ENCODE peak calls at places on chromosomes 3 and 15, in six cellular contexts. X, D, U, K, M and F are unnamed samples.
A peak's percentile ranks its signal among the peaks of the same experiment; 100 is the strongest.

GRCh38 chr3:62208385-62208784 is 165.0 kb downstream of the FEZF2 start:
- DNase-seq in X (no peak), D (no peak), U (no peak), K (no peak), M (no peak), F (no peak)

GRCh38 chr3:73783811-73784210 is 159.1 kb upstream of the PDZRN3 start:
- DNase-seq in X (no peak), D (no peak), U (no peak), K (no peak), M (no peak), F (no peak)

GRCh38 chr3:129663045-129663446 is 56.6 kb upstream of the PLXND1 start:
- DNase-seq in X (peak; percentile 74), D (no peak), U (no peak), K (no peak), M (no peak), F (no peak)

GRCh38 chr3:59265566-59265965 is 215.7 kb upstream of the CFAP20DC start:
- DNase-seq in X (no peak), D (no peak), U (no peak), K (no peak), M (no peak), F (no peak)

GRCh38 chr3:157700405-157700804 is 197.2 kb upstream of the VEPH1 start:
- DNase-seq in X (peak; percentile 17), D (no peak), U (no peak), K (no peak), M (no peak), F (no peak)

GRCh38 chr3:160485931-160486330 is 36.3 kb upstream of the TRIM59 start:
- DNase-seq in X (no peak), D (no peak), U (no peak), K (no peak), M (no peak), F (no peak)

GRCh38 chr3:187878776-187879524 is 133.7 kb upstream of the BCL6 start:
- DNase-seq in X (no peak), D (no peak), U (no peak), K (no peak), M (no peak), F (no peak)

GRCh38 chr3:189419022-189419421 is 212.2 kb upstream of the TP63 start:
- DNase-seq in X (no peak), D (no peak), U (no peak), K (no peak), M (no peak), F (no peak)

GRCh38 chr15:73683257-73683623 is 943 bp upstream of the CD276 start:
- DNase-seq in X (no peak), D (no peak), U (no peak), K (no peak), M (no peak), F (no peak)

GRCh38 chr15:82847703-82848102 is 38.3 kb downstream of the WHAMM start:
- DNase-seq in X (no peak), D (no peak), U (no peak), K (no peak), M (no peak), F (no peak)

GRCh38 chr15:67175643-67176071 is 78.8 kb downstream of the AAGAB start:
- DNase-seq in X (no peak), D (no peak), U (peak; percentile 77), K (no peak), M (peak; percentile 65), F (no peak)

GRCh38 chr15:65245096-65245849 is 34.0 kb upstream of the CILP start:
- DNase-seq in X (no peak), D (no peak), U (peak; percentile 36), K (no peak), M (no peak), F (no peak)

GRCh38 chr3:23241256-23241655 is 38.1 kb downstream of the UBE2E2 start:
- DNase-seq in X (no peak), D (no peak), U (no peak), K (no peak), M (no peak), F (no peak)

GRCh38 chr3:158531334-158531733 is 39.7 kb upstream of the MLF1 start:
- DNase-seq in X (peak; percentile 20), D (no peak), U (no peak), K (no peak), M (no peak), F (no peak)

GRCh38 chr3:99901200-99901926 is 83.7 kb downstream of the CMSS1 start:
- DNase-seq in X (peak; percentile 13), D (no peak), U (no peak), K (no peak), M (no peak), F (no peak)

GRCh38 chr15:44137750-44138149 is 57.3 kb downstream of the FRMD5 start:
- DNase-seq in X (peak; percentile 16), D (no peak), U (no peak), K (no peak), M (no peak), F (no peak)

GRCh38 chr3:113194747-113195400 is 16.5 kb upstream of the BOC start:
- DNase-seq in X (no peak), D (no peak), U (no peak), K (no peak), M (no peak), F (no peak)

GRCh38 chr3:37987315-37987697 is 3.3 kb upstream of the VILL start:
- DNase-seq in X (no peak), D (no peak), U (no peak), K (no peak), M (peak; percentile 50), F (no peak)

GRCh38 chr15:40112789-40113188 is 4.1 kb upstream of the BMF start:
- DNase-seq in X (no peak), D (no peak), U (no peak), K (no peak), M (no peak), F (no peak)

GRCh38 chr3:5021571-5022092 is 42.4 kb downstream of the BHLHE40 start:
- DNase-seq in X (no peak), D (no peak), U (no peak), K (no peak), M (no peak), F (no peak)

GRCh38 chr15:39461536-39462140 is 119.2 kb upstream of the THBS1 start:
- DNase-seq in X (no peak), D (no peak), U (no peak), K (no peak), M (no peak), F (no peak)

GRCh38 chr3:3068358-3068881 is 41.8 kb downstream of the IL5RA start:
- DNase-seq in X (no peak), D (no peak), U (no peak), K (no peak), M (no peak), F (no peak)

GRCh38 chr3:155026999-155027591 is 53.0 kb upstream of the MME start:
- DNase-seq in X (no peak), D (no peak), U (no peak), K (no peak), M (no peak), F (no peak)

GRCh38 chr15:67109141-67110034 is 44.0 kb downstream of the SMAD3 start:
- DNase-seq in X (no peak), D (no peak), U (peak; percentile 72), K (no peak), M (peak; percentile 54), F (peak; percentile 63)

GRCh38 chr3:71065764-71066013 is 517.8 kb downstream of the FOXP1 start:
- DNase-seq in X (no peak), D (no peak), U (no peak), K (no peak), M (no peak), F (no peak)

GRCh38 chr3:15289661-15290060 is 42.7 kb downstream of the SH3BP5 start:
- DNase-seq in X (no peak), D (no peak), U (no peak), K (no peak), M (no peak), F (no peak)

GRCh38 chr3:170809975-170810357 is 60.0 kb downstream of the RPL22L1 start:
- DNase-seq in X (peak; percentile 15), D (no peak), U (no peak), K (no peak), M (no peak), F (no peak)

GRCh38 chr3:133448478-133449122 is 48.7 kb downstream of the BFSP2 start:
- DNase-seq in X (no peak), D (no peak), U (no peak), K (no peak), M (no peak), F (no peak)

GRCh38 chr3:133843634-133844033 is 38.0 kb downstream of the SRPRB start:
- DNase-seq in X (no peak), D (no peak), U (no peak), K (no peak), M (no peak), F (no peak)

GRCh38 chr3:149638401-149639092 is 19.3 kb downstream of the WWTR1 start:
- DNase-seq in X (peak; percentile 65), D (no peak), U (no peak), K (no peak), M (no peak), F (no peak)

GRCh38 chr3:194031867-194032635 is 103.9 kb upstream of the HES1 start:
- DNase-seq in X (peak; percentile 36), D (no peak), U (no peak), K (no peak), M (no peak), F (peak; percentile 89)

GRCh38 chr15:43920815-43921214 is 94.0 kb downstream of the WDR76 start:
- DNase-seq in X (no peak), D (no peak), U (no peak), K (peak; percentile 17), M (no peak), F (no peak)

GRCh38 chr15:79834496-79834895 is 62.3 kb downstream of the MTHFS start:
- DNase-seq in X (peak; percentile 46), D (no peak), U (no peak), K (no peak), M (peak; percentile 75), F (no peak)

GRCh38 chr3:32712506-32713055 is 27.6 kb downstream of the CNOT10 start:
- DNase-seq in X (no peak), D (no peak), U (no peak), K (no peak), M (no peak), F (no peak)